ENCODE peak calls at places on chromosomes 1 and 21, in seven cellular contexts. One of them, this sample, is unnamed.

GRCh38 chr21:41567901-41568510 is 60.0 kb upstream of the TMPRSS2 start:
- DNase-seq in astrocyte of the cerebellum: no peak
- DNase-seq in MM.1S: peak
- DNase-seq in H7: no peak
- DNase-seq in pancreas: no peak
- DNase-seq in cardiac fibroblast: no peak
- DNase-seq in heart right ventricle: no peak
- DNase-seq in this sample: no peak

GRCh38 chr1:205015241-205015640 is 27.8 kb upstream of the CNTN2 start:
- DNase-seq in astrocyte of the cerebellum: no peak
- DNase-seq in MM.1S: no peak
- DNase-seq in H7: no peak
- DNase-seq in pancreas: no peak
- DNase-seq in cardiac fibroblast: no peak
- DNase-seq in heart right ventricle: no peak
- DNase-seq in this sample: no peak

GRCh38 chr1:6962956-6963915 is 178.0 kb downstream of the CAMTA1 start:
- DNase-seq in astrocyte of the cerebellum: no peak
- DNase-seq in MM.1S: peak
- DNase-seq in H7: peak
- DNase-seq in pancreas: peak
- DNase-seq in cardiac fibroblast: no peak
- DNase-seq in heart right ventricle: peak
- DNase-seq in this sample: no peak

GRCh38 chr21:41876396-41876795 is 2.7 kb downstream of the PRDM15 start:
- DNase-seq in astrocyte of the cerebellum: no peak
- DNase-seq in MM.1S: no peak
- DNase-seq in H7: no peak
- DNase-seq in pancreas: no peak
- DNase-seq in cardiac fibroblast: no peak
- DNase-seq in heart right ventricle: no peak
- DNase-seq in this sample: no peak

GRCh38 chr1:39788758-39789570 is at the start of gene BMP8B:
- DNase-seq in astrocyte of the cerebellum: no peak
- DNase-seq in MM.1S: peak
- DNase-seq in H7: peak
- DNase-seq in pancreas: peak
- DNase-seq in cardiac fibroblast: no peak
- DNase-seq in heart right ventricle: peak
- DNase-seq in this sample: no peak

GRCh38 chr1:66046415-66046814 is 253.7 kb downstream of the PDE4B start:
- DNase-seq in astrocyte of the cerebellum: no peak
- DNase-seq in MM.1S: no peak
- DNase-seq in H7: no peak
- DNase-seq in pancreas: no peak
- DNase-seq in cardiac fibroblast: no peak
- DNase-seq in heart right ventricle: no peak
- DNase-seq in this sample: no peak

GRCh38 chr1:77378723-77379533 is 97.1 kb downstream of the AK5 start:
- DNase-seq in astrocyte of the cerebellum: peak
- DNase-seq in MM.1S: no peak
- DNase-seq in H7: no peak
- DNase-seq in pancreas: no peak
- DNase-seq in cardiac fibroblast: no peak
- DNase-seq in heart right ventricle: no peak
- DNase-seq in this sample: no peak

GRCh38 chr1:202283379-202283844 is 58.3 kb downstream of the UBE2T start:
- DNase-seq in astrocyte of the cerebellum: peak
- DNase-seq in MM.1S: peak
- DNase-seq in H7: no peak
- DNase-seq in pancreas: no peak
- DNase-seq in cardiac fibroblast: peak
- DNase-seq in heart right ventricle: no peak
- DNase-seq in this sample: peak

GRCh38 chr1:248886237-248886895 is 19.7 kb upstream of the PGBD2 start:
- DNase-seq in astrocyte of the cerebellum: peak
- DNase-seq in MM.1S: no peak
- DNase-seq in H7: peak
- DNase-seq in pancreas: no peak
- DNase-seq in cardiac fibroblast: peak
- DNase-seq in heart right ventricle: no peak
- DNase-seq in this sample: peak

GRCh38 chr1:222168621-222169020 is 379.3 kb downstream of the HHIPL2 start:
- DNase-seq in astrocyte of the cerebellum: no peak
- DNase-seq in MM.1S: no peak
- DNase-seq in H7: no peak
- DNase-seq in pancreas: no peak
- DNase-seq in cardiac fibroblast: no peak
- DNase-seq in heart right ventricle: no peak
- DNase-seq in this sample: peak

GRCh38 chr1:231781887-231782286 is 155.3 kb downstream of the DISC1 start:
- DNase-seq in astrocyte of the cerebellum: no peak
- DNase-seq in MM.1S: no peak
- DNase-seq in H7: no peak
- DNase-seq in pancreas: no peak
- DNase-seq in cardiac fibroblast: peak
- DNase-seq in heart right ventricle: no peak
- DNase-seq in this sample: no peak

GRCh38 chr1:3909615-3910014 is 9.5 kb upstream of the C1orf174 start:
- DNase-seq in astrocyte of the cerebellum: no peak
- DNase-seq in MM.1S: no peak
- DNase-seq in H7: no peak
- DNase-seq in pancreas: no peak
- DNase-seq in cardiac fibroblast: no peak
- DNase-seq in heart right ventricle: no peak
- DNase-seq in this sample: no peak

GRCh38 chr1:21212126-21212525 is 35.4 kb upstream of the EIF4G3 start:
- DNase-seq in astrocyte of the cerebellum: no peak
- DNase-seq in MM.1S: no peak
- DNase-seq in H7: no peak
- DNase-seq in pancreas: no peak
- DNase-seq in cardiac fibroblast: peak
- DNase-seq in heart right ventricle: no peak
- DNase-seq in this sample: no peak

GRCh38 chr1:177800386-177801058 is 169.3 kb downstream of the SEC16B start:
- DNase-seq in astrocyte of the cerebellum: no peak
- DNase-seq in MM.1S: peak
- DNase-seq in H7: no peak
- DNase-seq in pancreas: no peak
- DNase-seq in cardiac fibroblast: no peak
- DNase-seq in heart right ventricle: no peak
- DNase-seq in this sample: peak

GRCh38 chr1:39269349-39269748 is 64.9 kb downstream of the MACF1 start:
- DNase-seq in astrocyte of the cerebellum: no peak
- DNase-seq in MM.1S: no peak
- DNase-seq in H7: no peak
- DNase-seq in pancreas: no peak
- DNase-seq in cardiac fibroblast: no peak
- DNase-seq in heart right ventricle: no peak
- DNase-seq in this sample: no peak

GRCh38 chr1:231122143-231122542 is 39.7 kb upstream of the TRIM67 start:
- DNase-seq in astrocyte of the cerebellum: no peak
- DNase-seq in MM.1S: no peak
- DNase-seq in H7: no peak
- DNase-seq in pancreas: no peak
- DNase-seq in cardiac fibroblast: no peak
- DNase-seq in heart right ventricle: no peak
- DNase-seq in this sample: no peak

GRCh38 chr1:160137216-160137862 is 14.1 kb upstream of the ATP1A4 start:
- DNase-seq in astrocyte of the cerebellum: peak
- DNase-seq in MM.1S: no peak
- DNase-seq in H7: no peak
- DNase-seq in pancreas: no peak
- DNase-seq in cardiac fibroblast: no peak
- DNase-seq in heart right ventricle: no peak
- DNase-seq in this sample: no peak

DNA sequence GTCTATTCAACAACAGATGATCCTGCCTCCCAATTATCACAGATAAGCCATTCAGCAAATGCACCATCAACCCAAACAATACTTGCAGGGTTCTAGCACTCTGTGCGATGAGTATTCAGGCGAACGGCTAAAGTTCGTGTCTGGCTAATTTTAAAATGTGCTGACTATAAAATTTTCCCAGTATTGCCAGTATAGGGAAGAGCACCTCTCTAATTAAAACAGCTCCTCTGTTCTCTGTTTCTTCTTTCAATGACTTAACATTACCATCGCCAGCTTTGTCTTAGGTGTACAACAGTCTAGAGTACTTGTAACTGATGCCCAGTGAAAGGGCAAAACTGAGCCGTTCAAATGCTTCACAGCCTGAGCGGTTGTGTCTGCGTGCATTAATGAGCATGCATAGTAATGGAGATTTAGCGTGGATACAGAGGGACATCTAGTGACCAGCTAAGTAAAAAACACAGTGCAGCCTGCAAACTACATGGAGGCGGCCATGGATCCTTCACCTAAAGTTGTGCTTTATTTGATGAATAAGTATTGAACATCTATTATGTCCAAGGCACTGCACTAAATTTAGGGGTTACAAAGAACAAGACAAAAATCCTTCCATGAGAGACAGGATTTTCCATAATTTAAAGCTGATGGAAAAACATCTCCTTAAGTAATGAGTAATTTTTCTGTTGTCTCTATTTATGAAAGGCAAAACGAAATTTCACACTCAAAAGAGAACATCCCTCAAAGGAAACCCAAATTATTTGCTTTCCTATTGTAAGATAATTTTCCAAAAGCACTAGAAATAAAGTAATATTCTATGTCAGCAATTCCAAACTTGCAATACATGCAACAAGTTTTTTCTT is 120.0 kb downstream of the SETD4 start:
- DNase-seq in astrocyte of the cerebellum: peak
- DNase-seq in MM.1S: peak
- DNase-seq in H7: peak
- DNase-seq in pancreas: no peak
- DNase-seq in cardiac fibroblast: peak
- DNase-seq in heart right ventricle: peak
- DNase-seq in this sample: peak
- H3K4me3 ChIP-seq in astrocyte of the cerebellum: no peak
- H3K4me3 ChIP-seq in MM.1S: no peak
- H3K4me3 ChIP-seq in H7: no peak
- H3K4me3 ChIP-seq in pancreas: no peak
- H3K4me3 ChIP-seq in cardiac fibroblast: no peak
- H3K4me3 ChIP-seq in heart right ventricle: no peak
- H3K4me3 ChIP-seq in this sample: no peak

DNA sequence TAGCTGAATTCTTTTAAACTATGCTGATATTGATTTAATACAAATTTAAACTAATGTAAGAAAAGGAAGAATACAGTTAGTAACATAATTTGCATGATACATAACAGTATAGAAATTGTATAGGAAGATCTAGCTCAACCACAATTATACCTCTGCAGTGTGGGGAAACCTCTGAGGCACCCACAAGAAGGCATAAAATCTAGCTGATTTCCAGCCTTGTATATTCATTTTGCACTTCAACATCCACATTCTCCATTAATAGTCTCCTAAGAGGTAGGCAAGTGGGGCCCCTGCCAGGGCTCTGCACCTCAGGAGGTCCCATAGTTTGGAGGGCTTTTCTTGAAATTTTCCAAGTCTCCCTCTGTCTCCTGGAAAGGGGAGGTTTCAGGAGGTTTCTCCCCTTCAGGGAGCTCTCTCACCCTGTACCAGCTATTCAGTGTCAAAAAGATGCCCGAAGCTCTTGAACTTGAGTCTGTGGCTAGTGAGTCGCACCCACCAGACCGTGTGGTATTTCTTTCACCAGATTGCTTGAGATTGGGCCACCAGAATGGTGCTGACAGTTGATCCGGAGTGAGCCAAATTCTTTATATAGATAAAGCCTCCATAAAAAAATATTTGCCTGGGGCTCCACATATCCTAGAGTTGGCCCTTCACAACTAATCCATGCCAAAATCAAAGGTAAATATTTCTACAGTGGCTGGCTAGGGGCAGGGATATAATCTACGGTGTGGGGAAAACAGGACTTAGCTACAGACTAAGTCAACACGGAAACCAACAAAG is 108.2 kb downstream of the TIAM1 start:
- DNase-seq in astrocyte of the cerebellum: peak
- DNase-seq in MM.1S: no peak
- DNase-seq in H7: no peak
- DNase-seq in pancreas: no peak
- DNase-seq in cardiac fibroblast: peak
- DNase-seq in heart right ventricle: no peak
- DNase-seq in this sample: no peak
- H3K4me3 ChIP-seq in astrocyte of the cerebellum: no peak
- H3K4me3 ChIP-seq in MM.1S: no peak
- H3K4me3 ChIP-seq in H7: no peak
- H3K4me3 ChIP-seq in pancreas: no peak
- H3K4me3 ChIP-seq in cardiac fibroblast: no peak
- H3K4me3 ChIP-seq in heart right ventricle: no peak
- H3K4me3 ChIP-seq in this sample: no peak

GRCh38 chr1:24324903-24325302 is 5.7 kb downstream of the GRHL3 start:
- DNase-seq in astrocyte of the cerebellum: no peak
- DNase-seq in MM.1S: no peak
- DNase-seq in H7: no peak
- DNase-seq in pancreas: no peak
- DNase-seq in cardiac fibroblast: no peak
- DNase-seq in heart right ventricle: no peak
- DNase-seq in this sample: no peak

GRCh38 chr1:24321150-24321549 is 2.0 kb downstream of the GRHL3 start:
- DNase-seq in astrocyte of the cerebellum: no peak
- DNase-seq in MM.1S: peak
- DNase-seq in H7: peak
- DNase-seq in pancreas: no peak
- DNase-seq in cardiac fibroblast: no peak
- DNase-seq in heart right ventricle: no peak
- DNase-seq in this sample: no peak

GRCh38 chr1:24323281-24323680 is 4.1 kb downstream of the GRHL3 start:
- DNase-seq in astrocyte of the cerebellum: no peak
- DNase-seq in MM.1S: peak
- DNase-seq in H7: no peak
- DNase-seq in pancreas: no peak
- DNase-seq in cardiac fibroblast: no peak
- DNase-seq in heart right ventricle: no peak
- DNase-seq in this sample: no peak

GRCh38 chr1:24321712-24322635 is 2.8 kb downstream of the GRHL3 start:
- DNase-seq in astrocyte of the cerebellum: peak
- DNase-seq in MM.1S: peak
- DNase-seq in H7: peak
- DNase-seq in pancreas: no peak
- DNase-seq in cardiac fibroblast: peak
- DNase-seq in heart right ventricle: peak
- DNase-seq in this sample: no peak

GRCh38 chr1:24322636-24323177 is 3.5 kb downstream of the GRHL3 start:
- DNase-seq in astrocyte of the cerebellum: no peak
- DNase-seq in MM.1S: peak
- DNase-seq in H7: peak
- DNase-seq in pancreas: no peak
- DNase-seq in cardiac fibroblast: no peak
- DNase-seq in heart right ventricle: no peak
- DNase-seq in this sample: no peak
- H3K4me3 ChIP-seq in astrocyte of the cerebellum: peak
- H3K4me3 ChIP-seq in MM.1S: peak
- H3K4me3 ChIP-seq in H7: peak
- H3K4me3 ChIP-seq in pancreas: no peak
- H3K4me3 ChIP-seq in cardiac fibroblast: no peak
- H3K4me3 ChIP-seq in heart right ventricle: peak
- H3K4me3 ChIP-seq in this sample: peak

GRCh38 chr1:41721039-41721438 is 197.7 kb downstream of the HIVEP3 start:
- DNase-seq in astrocyte of the cerebellum: no peak
- DNase-seq in MM.1S: peak
- DNase-seq in H7: no peak
- DNase-seq in pancreas: no peak
- DNase-seq in cardiac fibroblast: no peak
- DNase-seq in heart right ventricle: no peak
- DNase-seq in this sample: no peak
- H3K4me3 ChIP-seq in astrocyte of the cerebellum: no peak
- H3K4me3 ChIP-seq in MM.1S: peak
- H3K4me3 ChIP-seq in H7: no peak
- H3K4me3 ChIP-seq in pancreas: no peak
- H3K4me3 ChIP-seq in cardiac fibroblast: no peak
- H3K4me3 ChIP-seq in heart right ventricle: no peak
- H3K4me3 ChIP-seq in this sample: no peak